ENCODE peak calls at places on chromosomes 1 and 21, in six cellular contexts. T, B, O, E, U and C are unnamed samples.

GRCh38 chr1:67664048-67664447 is 21.0 kb upstream of the GADD45A start:
- DNase-seq in T (no peak), B (peak), O (no peak), E (no peak), U (no peak), C (peak)

GRCh38 chr1:204544321-204544720 is 28.1 kb downstream of the MDM4 start:
- DNase-seq in T (no peak), B (peak), O (no peak), E (no peak), U (no peak), C (no peak)

GRCh38 chr1:197619008-197619640 is 156.2 kb downstream of the DENND1B start:
- DNase-seq in T (no peak), B (peak), O (no peak), E (no peak), U (no peak), C (peak)

GRCh38 chr1:97190326-97190725 is 468.7 kb downstream of the PTBP2 start:
- DNase-seq in T (no peak), B (peak), O (no peak), E (no peak), U (no peak), C (peak)

GRCh38 chr1:90835661-90836344 is 118.7 kb upstream of the BARHL2 start:
- DNase-seq in T (no peak), B (no peak), O (no peak), E (no peak), U (peak), C (no peak)

GRCh38 chr1:110856410-110856809 is 16.5 kb upstream of the CD53 start:
- DNase-seq in T (no peak), B (no peak), O (no peak), E (no peak), U (no peak), C (no peak)

GRCh38 chr1:168977618-168978017 is 128.9 kb upstream of the ATP1B1 start:
- DNase-seq in T (no peak), B (no peak), O (no peak), E (no peak), U (no peak), C (no peak)

GRCh38 chr1:216457356-216457755 is 34.1 kb upstream of the USH2A start:
- DNase-seq in T (no peak), B (peak), O (no peak), E (no peak), U (no peak), C (no peak)

GRCh38 chr21:42356680-42357079 is 5.9 kb upstream of the TFF2 start:
- DNase-seq in T (no peak), B (no peak), O (no peak), E (no peak), U (no peak), C (no peak)

GRCh38 chr1:41440321-41441090 is 44.0 kb downstream of the EDN2 start:
- DNase-seq in T (no peak), B (no peak), O (no peak), E (no peak), U (no peak), C (no peak)

GRCh38 chr1:109818351-109819325 is 54.9 kb upstream of the EPS8L3 start:
- DNase-seq in T (no peak), B (no peak), O (no peak), E (no peak), U (no peak), C (no peak)

GRCh38 chr1:28601696-28602095 is 9.6 kb downstream of the RAB42 start:
- DNase-seq in T (no peak), B (peak), O (no peak), E (no peak), U (peak), C (peak)

GRCh38 chr1:231028676-231029075 is 11.4 kb downstream of the FAM89A start:
- DNase-seq in T (no peak), B (no peak), O (no peak), E (no peak), U (no peak), C (no peak)

GRCh38 chr1:108610073-108610472 is 50.2 kb downstream of the EEIG2 start:
- DNase-seq in T (no peak), B (no peak), O (no peak), E (no peak), U (no peak), C (no peak)

GRCh38 chr1:38050397-38051141 is 4.0 kb upstream of the POU3F1 start:
- DNase-seq in T (no peak), B (peak), O (no peak), E (no peak), U (no peak), C (no peak)

GRCh38 chr1:203057831-203058673 is 27.8 kb downstream of the MYOG start:
- DNase-seq in T (no peak), B (peak), O (no peak), E (no peak), U (no peak), C (peak)

GRCh38 chr1:151493042-151493441 is 18.1 kb upstream of the CGN start:
- DNase-seq in T (no peak), B (no peak), O (no peak), E (no peak), U (no peak), C (no peak)

GRCh38 chr1:30323841-30324240 is 399.5 kb downstream of the MATN1 start:
- DNase-seq in T (no peak), B (no peak), O (no peak), E (no peak), U (no peak), C (no peak)

GRCh38 chr1:58477390-58477789 is 69.1 kb downstream of the OMA1 start:
- DNase-seq in T (no peak), B (no peak), O (no peak), E (no peak), U (no peak), C (peak)

GRCh38 chr1:16043521-16043920 is at the start of gene CLCNKB:
- DNase-seq in T (no peak), B (no peak), O (no peak), E (no peak), U (peak), C (no peak)

GRCh38 chr1:10679521-10680220 is 116.8 kb downstream of the CASZ1 start:
- DNase-seq in T (no peak), B (peak), O (peak), E (peak), U (no peak), C (peak)

GRCh38 chr1:168288311-168289052 is 7.8 kb downstream of the TBX19 start:
- DNase-seq in T (no peak), B (peak), O (no peak), E (no peak), U (no peak), C (peak)

GRCh38 chr1:23964235-23964668 is 4.6 kb downstream of the PNRC2 start:
- DNase-seq in T (no peak), B (no peak), O (no peak), E (no peak), U (no peak), C (peak)

GRCh38 chr1:208041505-208041904 is 130.6 kb upstream of the CD34 start:
- DNase-seq in T (no peak), B (no peak), O (no peak), E (no peak), U (no peak), C (no peak)
- TF ChIP-seq CTCF in T (no peak), B (no peak), O (no peak), E (no peak), U (no peak), C (no peak)

GRCh38 chr1:94819584-94819944 is 593 bp upstream of the SLC44A3 start:
- DNase-seq in T (no peak), B (no peak), O (no peak), E (no peak), U (no peak), C (no peak)

GRCh38 chr1:94819945-94820746 is at the start of gene SLC44A3:
- DNase-seq in T (peak), B (peak), O (peak), E (no peak), U (peak), C (peak)

GRCh38 chr1:94823116-94823515 is 3.0 kb downstream of the SLC44A3 start:
- DNase-seq in T (no peak), B (no peak), O (no peak), E (no peak), U (no peak), C (no peak)

GRCh38 chr1:94820918-94821317 is 761 bp downstream of the SLC44A3 start:
- DNase-seq in T (no peak), B (no peak), O (no peak), E (no peak), U (no peak), C (no peak)

GRCh38 chr1:94821636-94822305 is 1.6 kb downstream of the SLC44A3 start:
- DNase-seq in T (no peak), B (no peak), O (no peak), E (no peak), U (no peak), C (no peak)
- H3K4me3 ChIP-seq in T (no peak), B (no peak), O (no peak), E (no peak), U (no peak), C (no peak)

GRCh38 chr1:179805291-179806195 is 62.5 kb downstream of the FAM163A start:
- DNase-seq in T (no peak), B (no peak), O (no peak), E (no peak), U (no peak), C (no peak)
- TF ChIP-seq CTCF in T (no peak), B (no peak), O (no peak), E (no peak), U (no peak), C (no peak)

GRCh38 chr1:51875291-51875772 is 3.2 kb downstream of the NRDC start:
- DNase-seq in T (no peak), B (no peak), O (no peak), E (no peak), U (no peak), C (no peak)
- H3K4me3 ChIP-seq in T (no peak), B (no peak), O (no peak), E (no peak), U (no peak), C (peak)

DNA sequence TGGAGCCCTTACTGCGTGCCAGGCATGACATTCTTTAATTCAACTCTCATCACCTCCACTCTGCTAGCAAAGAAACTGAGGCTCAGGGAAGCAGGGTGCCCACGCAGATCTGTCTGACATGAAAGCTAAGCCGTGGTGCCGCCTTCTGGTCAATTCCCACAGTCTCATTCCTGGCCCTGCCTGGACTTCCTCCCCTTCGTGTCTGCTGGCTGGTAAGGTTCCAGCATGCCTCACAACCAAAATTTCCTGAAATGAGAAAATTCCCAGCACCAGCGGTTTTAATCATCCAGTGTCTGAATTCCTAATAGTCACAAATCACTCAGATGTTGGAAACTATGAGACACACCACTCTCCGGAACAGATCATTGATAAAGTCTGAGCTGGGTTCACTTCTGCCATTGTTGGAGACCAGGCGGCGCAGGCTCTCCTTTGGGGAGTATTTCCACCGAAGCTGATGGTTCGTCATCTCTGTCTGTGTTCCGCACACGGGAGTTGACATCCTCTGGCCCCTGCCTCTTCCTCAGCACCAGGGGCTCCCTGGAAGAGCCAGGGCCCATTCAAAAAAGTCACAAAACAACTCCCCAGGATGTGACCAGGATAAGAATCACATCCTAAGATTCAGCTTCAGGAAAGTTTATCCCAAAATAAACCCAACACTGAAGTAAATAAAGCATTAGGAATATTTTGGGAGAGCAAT is 167.7 kb downstream of the PLPP3 start:
- DNase-seq in T (no peak), B (no peak), O (no peak), E (peak), U (no peak), C (no peak)
- TF ChIP-seq CTCF in T (no peak), B (no peak), O (no peak), E (no peak), U (peak), C (no peak)

GRCh38 chr1:116321766-116322175 is 51.3 kb upstream of the ATP1A1 start:
- DNase-seq in T (no peak), B (no peak), O (no peak), E (no peak), U (no peak), C (no peak)
- H3K4me3 ChIP-seq in T (no peak), B (no peak), O (no peak), E (no peak), U (no peak), C (no peak)

GRCh38 chr1:4000811-4001251 is 100.8 kb upstream of the C1orf174 start:
- DNase-seq in T (no peak), B (no peak), O (no peak), E (no peak), U (no peak), C (no peak)
- TF ChIP-seq CTCF in T (no peak), B (no peak), O (no peak), E (no peak), U (no peak), C (no peak)